ENCODE peak calls at places on chromosomes 12 and 14, in seven cellular contexts. One of them, this sample, is unnamed. For H3K36me3, the result is how much of the 10 kb centered on the place peaks cover.

GRCh38 chr14:77141592-77142288 is at the start of gene ZDHHC22:
- DNase-seq in cardiac muscle cell: no peak
- DNase-seq in heart left ventricle: no peak
- DNase-seq in ascending aorta: no peak
- DNase-seq in testis: no peak
- DNase-seq in right lobe of liver: peak
- DNase-seq in gastrocnemius medialis: no peak
- DNase-seq in this sample: no peak

GRCh38 chr14:104546021-104546491 is 33.5 kb upstream of the C14orf180 start:
- DNase-seq in cardiac muscle cell: no peak
- DNase-seq in heart left ventricle: peak
- DNase-seq in ascending aorta: peak
- DNase-seq in testis: no peak
- DNase-seq in right lobe of liver: peak
- DNase-seq in gastrocnemius medialis: no peak
- DNase-seq in this sample: no peak

GRCh38 chr14:90061849-90062794 is at the start of gene KCNK13:
- DNase-seq in cardiac muscle cell: peak
- DNase-seq in heart left ventricle: no peak
- DNase-seq in ascending aorta: no peak
- DNase-seq in testis: peak
- DNase-seq in right lobe of liver: no peak
- DNase-seq in gastrocnemius medialis: no peak
- DNase-seq in this sample: no peak

GRCh38 chr12:122872815-122873361 is 23.0 kb downstream of the VPS37B start:
- DNase-seq in cardiac muscle cell: no peak
- DNase-seq in heart left ventricle: no peak
- DNase-seq in ascending aorta: peak
- DNase-seq in testis: no peak
- DNase-seq in right lobe of liver: no peak
- DNase-seq in gastrocnemius medialis: no peak
- DNase-seq in this sample: no peak

GRCh38 chr12:10849425-10849878 is at the start of gene PRR4:
- DNase-seq in cardiac muscle cell: no peak
- DNase-seq in heart left ventricle: no peak
- DNase-seq in ascending aorta: no peak
- DNase-seq in testis: no peak
- DNase-seq in right lobe of liver: no peak
- DNase-seq in gastrocnemius medialis: no peak
- DNase-seq in this sample: no peak

GRCh38 chr12:64008596-64008995 is 164.1 kb downstream of the SRGAP1 start:
- DNase-seq in cardiac muscle cell: no peak
- DNase-seq in heart left ventricle: no peak
- DNase-seq in ascending aorta: no peak
- DNase-seq in testis: no peak
- DNase-seq in right lobe of liver: no peak
- DNase-seq in gastrocnemius medialis: no peak
- DNase-seq in this sample: no peak

GRCh38 chr12:124248862-124249825 is 45.7 kb upstream of the RFLNA start:
- DNase-seq in cardiac muscle cell: no peak
- DNase-seq in heart left ventricle: no peak
- DNase-seq in ascending aorta: no peak
- DNase-seq in testis: no peak
- DNase-seq in right lobe of liver: no peak
- DNase-seq in gastrocnemius medialis: no peak
- DNase-seq in this sample: no peak

GRCh38 chr12:123532808-123533649 is 490 bp downstream of the RILPL1 start:
- DNase-seq in cardiac muscle cell: peak
- DNase-seq in heart left ventricle: peak
- DNase-seq in ascending aorta: peak
- DNase-seq in testis: peak
- DNase-seq in right lobe of liver: peak
- DNase-seq in gastrocnemius medialis: peak
- DNase-seq in this sample: no peak

GRCh38 chr14:80772504-80772903 is 169.0 kb downstream of the CEP128 start:
- DNase-seq in cardiac muscle cell: no peak
- DNase-seq in heart left ventricle: no peak
- DNase-seq in ascending aorta: no peak
- DNase-seq in testis: no peak
- DNase-seq in right lobe of liver: no peak
- DNase-seq in gastrocnemius medialis: no peak
- DNase-seq in this sample: no peak

GRCh38 chr12:47032644-47033043 is 46.8 kb upstream of the PCED1B start:
- DNase-seq in cardiac muscle cell: peak
- DNase-seq in heart left ventricle: no peak
- DNase-seq in ascending aorta: no peak
- DNase-seq in testis: no peak
- DNase-seq in right lobe of liver: no peak
- DNase-seq in gastrocnemius medialis: no peak
- DNase-seq in this sample: no peak

GRCh38 chr12:13208533-13209278 is 12.2 kb downstream of the EMP1 start:
- DNase-seq in cardiac muscle cell: peak
- DNase-seq in heart left ventricle: no peak
- DNase-seq in ascending aorta: no peak
- DNase-seq in testis: peak
- DNase-seq in right lobe of liver: no peak
- DNase-seq in gastrocnemius medialis: no peak
- DNase-seq in this sample: no peak

GRCh38 chr14:55721353-55721752 is 141.3 kb downstream of the KTN1 start:
- DNase-seq in cardiac muscle cell: no peak
- DNase-seq in heart left ventricle: no peak
- DNase-seq in ascending aorta: no peak
- DNase-seq in testis: peak
- DNase-seq in right lobe of liver: no peak
- DNase-seq in gastrocnemius medialis: no peak
- DNase-seq in this sample: peak
- TF ChIP-seq CTCF in cardiac muscle cell: peak
- TF ChIP-seq CTCF in heart left ventricle: no peak
- TF ChIP-seq CTCF in ascending aorta: no peak
- TF ChIP-seq CTCF in testis: no peak
- TF ChIP-seq CTCF in right lobe of liver: no peak
- TF ChIP-seq CTCF in gastrocnemius medialis: no peak
- TF ChIP-seq CTCF in this sample: no peak

GRCh38 chr14:95469134-95469481 is 47.3 kb downstream of the SYNE3 start:
- DNase-seq in cardiac muscle cell: no peak
- DNase-seq in heart left ventricle: no peak
- DNase-seq in ascending aorta: no peak
- DNase-seq in testis: no peak
- DNase-seq in right lobe of liver: peak
- DNase-seq in gastrocnemius medialis: no peak
- DNase-seq in this sample: no peak

GRCh38 chr14:95474486-95474885 is 42.0 kb downstream of the SYNE3 start:
- DNase-seq in cardiac muscle cell: no peak
- DNase-seq in heart left ventricle: no peak
- DNase-seq in ascending aorta: no peak
- DNase-seq in testis: no peak
- DNase-seq in right lobe of liver: no peak
- DNase-seq in gastrocnemius medialis: no peak
- DNase-seq in this sample: no peak

GRCh38 chr14:95472819-95473251 is 43.6 kb downstream of the SYNE3 start:
- DNase-seq in cardiac muscle cell: no peak
- DNase-seq in heart left ventricle: no peak
- DNase-seq in ascending aorta: no peak
- DNase-seq in testis: no peak
- DNase-seq in right lobe of liver: no peak
- DNase-seq in gastrocnemius medialis: no peak
- DNase-seq in this sample: no peak

GRCh38 chr14:95470942-95471499 is 45.4 kb downstream of the SYNE3 start:
- DNase-seq in cardiac muscle cell: no peak
- DNase-seq in heart left ventricle: no peak
- DNase-seq in ascending aorta: no peak
- DNase-seq in testis: no peak
- DNase-seq in right lobe of liver: no peak
- DNase-seq in gastrocnemius medialis: no peak
- DNase-seq in this sample: no peak

GRCh38 chr14:95471526-95472304 is 44.7 kb downstream of the SYNE3 start:
- DNase-seq in cardiac muscle cell: no peak
- DNase-seq in heart left ventricle: no peak
- DNase-seq in ascending aorta: no peak
- DNase-seq in testis: no peak
- DNase-seq in right lobe of liver: peak
- DNase-seq in gastrocnemius medialis: no peak
- DNase-seq in this sample: no peak
- H3K4me3 ChIP-seq in cardiac muscle cell: no peak
- H3K4me3 ChIP-seq in heart left ventricle: no peak
- H3K4me3 ChIP-seq in ascending aorta: no peak
- H3K4me3 ChIP-seq in testis: no peak
- H3K4me3 ChIP-seq in right lobe of liver: no peak
- H3K4me3 ChIP-seq in gastrocnemius medialis: no peak
- H3K4me3 ChIP-seq in this sample: no peak

DNA sequence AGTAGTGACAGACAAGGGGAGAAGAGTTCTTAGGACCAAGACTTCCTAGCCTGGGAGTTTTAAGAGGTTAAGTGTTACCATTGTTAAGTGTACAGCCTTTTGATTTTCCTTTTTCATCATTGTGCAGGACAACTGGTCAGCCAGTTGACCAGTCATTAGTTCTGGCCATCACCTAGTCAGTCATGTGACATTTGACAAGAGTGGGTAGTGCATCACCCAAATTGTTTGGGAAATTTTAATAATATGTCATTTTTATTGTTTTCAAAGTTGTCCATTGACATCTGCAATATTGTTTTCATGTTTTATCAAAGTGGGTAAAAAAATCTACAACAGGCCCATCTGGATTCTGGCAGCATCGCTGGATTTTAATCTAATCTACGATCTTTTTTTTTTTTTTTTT is 15.5 kb downstream of the SINHCAF start:
- DNase-seq in cardiac muscle cell: no peak
- DNase-seq in heart left ventricle: no peak
- DNase-seq in ascending aorta: no peak
- DNase-seq in testis: no peak
- DNase-seq in right lobe of liver: no peak
- DNase-seq in gastrocnemius medialis: no peak
- DNase-seq in this sample: no peak
- H3K36me3 ChIP-seq in cardiac muscle cell: under half
- H3K36me3 ChIP-seq in heart left ventricle: under half
- H3K36me3 ChIP-seq in ascending aorta: under half
- H3K36me3 ChIP-seq in testis: under half
- H3K36me3 ChIP-seq in right lobe of liver: under half
- H3K36me3 ChIP-seq in gastrocnemius medialis: under half
- H3K36me3 ChIP-seq in this sample: under half

GRCh38 chr12:21659383-21659782 is 1.7 kb upstream of the LDHB start:
- DNase-seq in cardiac muscle cell: no peak
- DNase-seq in heart left ventricle: no peak
- DNase-seq in ascending aorta: no peak
- DNase-seq in testis: no peak
- DNase-seq in right lobe of liver: no peak
- DNase-seq in gastrocnemius medialis: no peak
- DNase-seq in this sample: no peak
- TF ChIP-seq CTCF in cardiac muscle cell: no peak
- TF ChIP-seq CTCF in heart left ventricle: no peak
- TF ChIP-seq CTCF in ascending aorta: no peak
- TF ChIP-seq CTCF in testis: peak
- TF ChIP-seq CTCF in right lobe of liver: no peak
- TF ChIP-seq CTCF in gastrocnemius medialis: no peak
- TF ChIP-seq CTCF in this sample: no peak

DNA sequence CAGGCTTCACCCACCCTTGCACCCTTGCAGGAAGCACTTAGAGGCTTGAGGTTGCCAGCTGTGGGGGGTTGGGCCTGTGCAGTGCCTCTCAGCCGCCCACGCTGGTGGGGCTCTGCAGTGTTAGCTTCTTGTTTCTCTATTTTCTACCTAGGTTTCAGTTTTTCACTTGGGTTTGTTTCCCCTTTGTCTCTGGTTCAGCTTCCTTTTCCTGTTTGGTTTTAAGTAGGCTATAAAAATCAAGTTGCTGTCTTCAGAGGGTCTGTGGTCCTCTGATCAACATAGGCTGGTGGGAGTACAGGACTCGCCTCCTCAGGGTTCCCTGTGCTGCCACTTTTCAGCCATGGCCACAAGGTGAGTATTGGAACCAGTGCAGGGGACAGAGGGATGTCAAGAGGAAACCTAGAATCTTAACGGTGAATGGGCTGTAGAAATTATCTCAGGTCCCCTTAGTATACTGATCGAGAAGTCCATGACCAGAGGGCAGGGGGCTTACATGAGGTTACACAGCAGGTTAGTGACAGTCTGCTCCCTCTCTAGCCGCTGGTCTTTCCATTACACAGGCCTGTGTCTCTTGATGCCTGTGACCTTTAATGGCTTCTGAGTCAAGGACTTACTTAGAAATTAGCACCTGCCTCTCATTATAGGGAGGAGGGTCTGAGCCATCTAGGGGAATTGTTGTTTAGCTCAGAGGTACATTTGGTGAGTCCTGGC is at the start of gene EVL:
- DNase-seq in cardiac muscle cell: peak
- DNase-seq in heart left ventricle: no peak
- DNase-seq in ascending aorta: no peak
- DNase-seq in testis: no peak
- DNase-seq in right lobe of liver: peak
- DNase-seq in gastrocnemius medialis: no peak
- DNase-seq in this sample: no peak
- H3K4me3 ChIP-seq in cardiac muscle cell: no peak
- H3K4me3 ChIP-seq in heart left ventricle: no peak
- H3K4me3 ChIP-seq in ascending aorta: peak
- H3K4me3 ChIP-seq in testis: no peak
- H3K4me3 ChIP-seq in right lobe of liver: peak
- H3K4me3 ChIP-seq in gastrocnemius medialis: no peak
- H3K4me3 ChIP-seq in this sample: no peak

DNA sequence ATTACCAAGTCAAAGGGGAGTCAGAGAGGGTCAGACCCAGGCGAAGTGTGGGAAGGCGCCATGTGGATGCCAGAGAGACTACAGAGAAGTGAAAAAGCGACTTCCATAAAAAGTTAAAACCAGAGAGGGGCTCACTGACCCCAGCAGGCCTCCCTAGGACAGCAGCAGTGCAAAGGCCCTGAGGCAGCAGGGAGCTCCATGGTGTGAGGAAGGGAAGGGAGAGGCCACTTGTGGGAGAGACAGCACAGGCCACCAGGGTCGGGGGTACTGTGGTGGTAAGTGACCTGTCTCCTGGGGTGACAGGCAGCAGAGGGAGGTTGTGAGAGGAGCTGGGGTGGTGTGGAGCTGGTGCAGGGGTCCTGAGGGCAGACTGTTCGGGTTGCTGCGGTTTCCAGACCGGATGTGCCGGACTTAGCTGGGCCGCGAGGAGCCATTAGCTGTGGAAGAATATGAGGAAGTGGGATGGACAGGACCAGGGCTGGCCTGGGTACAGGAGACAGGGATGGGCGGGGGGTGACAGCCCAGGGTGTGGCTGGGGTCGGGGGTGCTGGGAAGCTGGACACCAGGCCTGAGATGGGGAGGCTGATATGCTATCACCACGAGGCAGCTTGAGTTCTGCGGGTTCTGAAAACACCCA is 22.6 kb downstream of the SETD1B start:
- DNase-seq in cardiac muscle cell: no peak
- DNase-seq in heart left ventricle: no peak
- DNase-seq in ascending aorta: no peak
- DNase-seq in testis: no peak
- DNase-seq in right lobe of liver: no peak
- DNase-seq in gastrocnemius medialis: no peak
- DNase-seq in this sample: no peak
- H3K36me3 ChIP-seq in cardiac muscle cell: under half
- H3K36me3 ChIP-seq in heart left ventricle: half or more
- H3K36me3 ChIP-seq in ascending aorta: half or more
- H3K36me3 ChIP-seq in testis: under half
- H3K36me3 ChIP-seq in right lobe of liver: half or more
- H3K36me3 ChIP-seq in gastrocnemius medialis: under half
- H3K36me3 ChIP-seq in this sample: half or more

DNA sequence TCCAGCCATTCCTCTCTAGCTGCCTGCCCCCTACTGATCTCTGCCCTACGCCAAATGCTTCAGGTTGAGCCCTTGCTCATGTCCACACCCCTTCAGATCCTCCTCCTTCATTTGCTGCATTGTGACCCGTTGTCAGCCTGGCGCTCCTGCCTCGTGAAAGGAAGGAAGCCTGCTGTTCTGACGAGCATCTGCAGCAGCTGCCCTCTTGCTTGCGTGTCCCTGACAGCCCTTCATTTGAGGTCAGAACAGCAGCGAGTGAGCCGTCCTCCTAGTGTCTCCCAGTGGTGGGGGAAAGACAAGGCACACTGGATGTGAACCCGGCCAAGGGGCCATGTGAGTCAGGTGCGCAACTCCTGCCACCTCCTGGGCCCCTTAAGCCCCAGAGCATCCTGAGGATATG is 3.0 kb upstream of the PIANP start:
- DNase-seq in cardiac muscle cell: peak
- DNase-seq in heart left ventricle: no peak
- DNase-seq in ascending aorta: no peak
- DNase-seq in testis: no peak
- DNase-seq in right lobe of liver: no peak
- DNase-seq in gastrocnemius medialis: no peak
- DNase-seq in this sample: no peak
- TF ChIP-seq CTCF in cardiac muscle cell: no peak
- TF ChIP-seq CTCF in heart left ventricle: no peak
- TF ChIP-seq CTCF in ascending aorta: no peak
- TF ChIP-seq CTCF in testis: no peak
- TF ChIP-seq CTCF in right lobe of liver: no peak
- TF ChIP-seq CTCF in gastrocnemius medialis: no peak
- TF ChIP-seq CTCF in this sample: no peak

This sample was measured in BJ.